ENCODE peak calls at places on chromosomes 7 and 10, in five cellular contexts. One of them, this sample, is unnamed.

GRCh38 chr10:98748298-98748697 is 301.6 kb upstream of the HPS1 start:
- DNase-seq in kidney: no peak
- DNase-seq in OCI-LY7: peak; percentile 28
- DNase-seq in IMR-90: peak; percentile 38
- DNase-seq in right lobe of liver: no peak
- DNase-seq in this sample: no peak

GRCh38 chr10:35306852-35307251 is 29.5 kb upstream of the CCNY start:
- DNase-seq in kidney: peak; percentile 80
- DNase-seq in OCI-LY7: no peak
- DNase-seq in IMR-90: peak; percentile 50
- DNase-seq in right lobe of liver: no peak
- DNase-seq in this sample: no peak

GRCh38 chr7:2759736-2760097 is 71.7 kb downstream of the AMZ1 start:
- DNase-seq in kidney: no peak
- DNase-seq in OCI-LY7: no peak
- DNase-seq in IMR-90: no peak
- DNase-seq in right lobe of liver: no peak
- DNase-seq in this sample: no peak

GRCh38 chr10:118832242-118832651 is 77.5 kb upstream of the CACUL1 start:
- DNase-seq in kidney: no peak
- DNase-seq in OCI-LY7: no peak
- DNase-seq in IMR-90: peak; percentile 13
- DNase-seq in right lobe of liver: peak; percentile 63
- DNase-seq in this sample: no peak

GRCh38 chr10:36003031-36003600 is 361.0 kb upstream of the FZD8 start:
- DNase-seq in kidney: no peak
- DNase-seq in OCI-LY7: no peak
- DNase-seq in IMR-90: no peak
- DNase-seq in right lobe of liver: no peak
- DNase-seq in this sample: no peak

GRCh38 chr10:96493871-96494525 is 19.7 kb downstream of the TLL2 start:
- DNase-seq in kidney: no peak
- DNase-seq in OCI-LY7: no peak
- DNase-seq in IMR-90: no peak
- DNase-seq in right lobe of liver: no peak
- DNase-seq in this sample: no peak

GRCh38 chr7:91327341-91327740 is 63.1 kb downstream of the FZD1 start:
- DNase-seq in kidney: no peak
- DNase-seq in OCI-LY7: no peak
- DNase-seq in IMR-90: no peak
- DNase-seq in right lobe of liver: no peak
- DNase-seq in this sample: no peak

GRCh38 chr7:30556854-30557644 is 37.6 kb upstream of the GARS1 start:
- DNase-seq in kidney: no peak
- DNase-seq in OCI-LY7: no peak
- DNase-seq in IMR-90: peak; percentile 25
- DNase-seq in right lobe of liver: no peak
- DNase-seq in this sample: no peak

GRCh38 chr10:110260746-110261477 is 43.8 kb downstream of the SMNDC1 start:
- DNase-seq in kidney: no peak
- DNase-seq in OCI-LY7: no peak
- DNase-seq in IMR-90: peak; percentile 60
- DNase-seq in right lobe of liver: no peak
- DNase-seq in this sample: no peak

GRCh38 chr7:141915565-141915964 is 634 bp upstream of the OR9A4 start:
- DNase-seq in kidney: no peak
- DNase-seq in OCI-LY7: no peak
- DNase-seq in IMR-90: no peak
- DNase-seq in right lobe of liver: no peak
- DNase-seq in this sample: no peak

GRCh38 chr10:90947025-90947960 is 26.4 kb upstream of the ANKRD1 start:
- DNase-seq in kidney: no peak
- DNase-seq in OCI-LY7: no peak
- DNase-seq in IMR-90: peak; percentile 46
- DNase-seq in right lobe of liver: no peak
- DNase-seq in this sample: no peak

GRCh38 chr10:61140765-61141392 is 196.9 kb upstream of the RHOBTB1 start:
- DNase-seq in kidney: no peak
- DNase-seq in OCI-LY7: peak; percentile 41
- DNase-seq in IMR-90: peak; percentile 77
- DNase-seq in right lobe of liver: no peak
- DNase-seq in this sample: no peak

GRCh38 chr7:24442170-24442777 is 131.0 kb upstream of the PALS2 start:
- DNase-seq in kidney: no peak
- DNase-seq in OCI-LY7: no peak
- DNase-seq in IMR-90: no peak
- DNase-seq in right lobe of liver: no peak
- DNase-seq in this sample: no peak

GRCh38 chr10:125037145-125037544 is 95.2 kb downstream of the ZRANB1 start:
- DNase-seq in kidney: peak; percentile 64
- DNase-seq in OCI-LY7: no peak
- DNase-seq in IMR-90: peak; percentile 80
- DNase-seq in right lobe of liver: no peak
- DNase-seq in this sample: no peak

GRCh38 chr7:135645296-135645904 is 16.9 kb upstream of the STMP1 start:
- DNase-seq in kidney: no peak
- DNase-seq in OCI-LY7: peak; percentile 66
- DNase-seq in IMR-90: peak; percentile 64
- DNase-seq in right lobe of liver: no peak
- DNase-seq in this sample: no peak

GRCh38 chr7:10889266-10889898 is 84.3 kb upstream of the PHF14 start:
- DNase-seq in kidney: no peak
- DNase-seq in OCI-LY7: peak; percentile 69
- DNase-seq in IMR-90: peak; percentile 51
- DNase-seq in right lobe of liver: no peak
- DNase-seq in this sample: no peak

GRCh38 chr10:91883549-91884542 is 25.4 kb downstream of the FGFBP3 start:
- DNase-seq in kidney: no peak
- DNase-seq in OCI-LY7: no peak
- DNase-seq in IMR-90: peak; percentile 41
- DNase-seq in right lobe of liver: no peak
- DNase-seq in this sample: no peak

GRCh38 chr10:89759531-89759930 is 58.1 kb downstream of the KIF20B start:
- DNase-seq in kidney: no peak
- DNase-seq in OCI-LY7: no peak
- DNase-seq in IMR-90: no peak
- DNase-seq in right lobe of liver: no peak
- DNase-seq in this sample: no peak

GRCh38 chr10:12606461-12606860 is 257.1 kb downstream of the CAMK1D start:
- DNase-seq in kidney: no peak
- DNase-seq in OCI-LY7: no peak
- DNase-seq in IMR-90: no peak
- DNase-seq in right lobe of liver: no peak
- DNase-seq in this sample: no peak

GRCh38 chr10:33133557-33133956 is 175.5 kb upstream of the ITGB1 start:
- DNase-seq in kidney: no peak
- DNase-seq in OCI-LY7: no peak
- DNase-seq in IMR-90: no peak
- DNase-seq in right lobe of liver: no peak
- DNase-seq in this sample: no peak

GRCh38 chr7:100570954-100571828 is 2.5 kb downstream of the SAP25 start:
- DNase-seq in kidney: no peak
- DNase-seq in OCI-LY7: no peak
- DNase-seq in IMR-90: no peak
- DNase-seq in right lobe of liver: no peak
- DNase-seq in this sample: no peak

GRCh38 chr7:44052771-44053365 is 8.4 kb downstream of the DBNL start:
- DNase-seq in kidney: peak; percentile 59
- DNase-seq in OCI-LY7: no peak
- DNase-seq in IMR-90: no peak
- DNase-seq in right lobe of liver: peak; percentile 40
- DNase-seq in this sample: no peak

GRCh38 chr10:103470755-103471653 is 8.0 kb downstream of the CALHM3 start:
- DNase-seq in kidney: no peak
- DNase-seq in OCI-LY7: peak; percentile 90
- DNase-seq in IMR-90: no peak
- DNase-seq in right lobe of liver: no peak
- DNase-seq in this sample: peak; percentile 40

GRCh38 chr7:93725954-93726353 is 151.4 kb upstream of the CALCR start:
- DNase-seq in kidney: no peak
- DNase-seq in OCI-LY7: no peak
- DNase-seq in IMR-90: no peak
- DNase-seq in right lobe of liver: no peak
- DNase-seq in this sample: no peak

GRCh38 chr10:44628921-44629320 is 244.0 kb upstream of the CXCL12 start:
- DNase-seq in kidney: no peak
- DNase-seq in OCI-LY7: no peak
- DNase-seq in IMR-90: peak; percentile 86
- DNase-seq in right lobe of liver: no peak
- DNase-seq in this sample: no peak

GRCh38 chr7:121330053-121330833 is 1.4 kb downstream of the WNT16 start:
- DNase-seq in kidney: no peak
- DNase-seq in OCI-LY7: no peak
- DNase-seq in IMR-90: no peak
- DNase-seq in right lobe of liver: no peak
- DNase-seq in this sample: no peak

GRCh38 chr10:24849051-24849450 is 103.4 kb downstream of the PRTFDC1 start:
- DNase-seq in kidney: no peak
- DNase-seq in OCI-LY7: no peak
- DNase-seq in IMR-90: no peak
- DNase-seq in right lobe of liver: no peak
- DNase-seq in this sample: no peak

GRCh38 chr7:37578350-37578749 is 105.2 kb upstream of the GPR141 start:
- DNase-seq in kidney: no peak
- DNase-seq in OCI-LY7: no peak
- DNase-seq in IMR-90: no peak
- DNase-seq in right lobe of liver: no peak
- DNase-seq in this sample: no peak

GRCh38 chr7:35617076-35617475 is 77.9 kb downstream of the HERPUD2 start:
- DNase-seq in kidney: no peak
- DNase-seq in OCI-LY7: no peak
- DNase-seq in IMR-90: peak; percentile 56
- DNase-seq in right lobe of liver: no peak
- DNase-seq in this sample: no peak

GRCh38 chr10:73209705-73210104 is 37.4 kb downstream of the DNAJC9 start:
- DNase-seq in kidney: no peak
- DNase-seq in OCI-LY7: no peak
- DNase-seq in IMR-90: peak; percentile 70
- DNase-seq in right lobe of liver: no peak
- DNase-seq in this sample: no peak

GRCh38 chr7:63073736-63074135 is 924.9 kb upstream of the ZNF722 start:
- DNase-seq in kidney: no peak
- DNase-seq in OCI-LY7: no peak
- DNase-seq in IMR-90: no peak
- DNase-seq in right lobe of liver: no peak
- DNase-seq in this sample: no peak
- H3K9me3 ChIP-seq in kidney: peaks cover 3% of the 10 kb centered on the region
- H3K9me3 ChIP-seq in OCI-LY7: no peaks in the 10 kb centered on the region
- H3K9me3 ChIP-seq in IMR-90: peaks cover 42% of the 10 kb centered on the region
- H3K9me3 ChIP-seq in right lobe of liver: no peaks in the 10 kb centered on the region
- H3K9me3 ChIP-seq in this sample: no peaks in the 10 kb centered on the region

DNA sequence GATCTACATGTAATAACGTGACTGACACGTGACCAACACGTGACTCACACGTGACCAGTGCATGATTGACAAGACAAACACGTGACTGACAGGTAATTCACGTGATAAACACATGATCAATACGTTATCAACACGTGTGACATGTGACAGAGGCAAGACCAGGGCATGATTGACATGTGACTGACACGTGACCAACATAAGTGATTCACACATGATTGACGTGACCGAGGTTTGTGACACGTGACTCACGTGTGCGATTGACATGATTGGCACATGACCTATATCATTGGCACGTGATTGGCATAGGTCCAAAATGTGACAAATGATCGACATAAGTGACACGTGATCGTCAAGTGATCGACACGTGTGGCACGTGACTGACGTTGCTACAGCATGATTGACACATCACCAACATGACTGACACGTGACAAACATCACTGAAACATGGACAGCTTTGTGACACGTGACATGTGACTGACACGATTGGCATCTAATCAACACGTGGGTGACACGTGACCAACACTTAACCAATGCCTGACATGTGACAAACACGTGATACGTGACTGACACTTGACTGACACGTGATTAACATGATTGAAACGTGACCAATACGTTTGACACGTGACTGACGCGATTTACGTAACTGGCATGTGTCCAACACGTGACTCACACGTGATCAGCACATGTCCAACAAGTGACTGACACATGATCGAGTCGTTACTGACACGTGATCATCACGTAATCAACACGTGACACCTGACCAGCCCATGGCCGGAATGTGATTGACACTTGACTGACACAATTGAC is 22.9 kb downstream of the CRPPA start:
- DNase-seq in kidney: no peak
- DNase-seq in OCI-LY7: no peak
- DNase-seq in IMR-90: peak; percentile 5
- DNase-seq in right lobe of liver: peak; percentile 38
- DNase-seq in this sample: no peak
- H3K9me3 ChIP-seq in kidney: peaks cover 18% of the 10 kb centered on the region
- H3K9me3 ChIP-seq in OCI-LY7: peaks cover 46% of the 10 kb centered on the region
- H3K9me3 ChIP-seq in IMR-90: peaks cover 22% of the 10 kb centered on the region
- H3K9me3 ChIP-seq in right lobe of liver: no peaks in the 10 kb centered on the region
- H3K9me3 ChIP-seq in this sample: no peaks in the 10 kb centered on the region

DNA sequence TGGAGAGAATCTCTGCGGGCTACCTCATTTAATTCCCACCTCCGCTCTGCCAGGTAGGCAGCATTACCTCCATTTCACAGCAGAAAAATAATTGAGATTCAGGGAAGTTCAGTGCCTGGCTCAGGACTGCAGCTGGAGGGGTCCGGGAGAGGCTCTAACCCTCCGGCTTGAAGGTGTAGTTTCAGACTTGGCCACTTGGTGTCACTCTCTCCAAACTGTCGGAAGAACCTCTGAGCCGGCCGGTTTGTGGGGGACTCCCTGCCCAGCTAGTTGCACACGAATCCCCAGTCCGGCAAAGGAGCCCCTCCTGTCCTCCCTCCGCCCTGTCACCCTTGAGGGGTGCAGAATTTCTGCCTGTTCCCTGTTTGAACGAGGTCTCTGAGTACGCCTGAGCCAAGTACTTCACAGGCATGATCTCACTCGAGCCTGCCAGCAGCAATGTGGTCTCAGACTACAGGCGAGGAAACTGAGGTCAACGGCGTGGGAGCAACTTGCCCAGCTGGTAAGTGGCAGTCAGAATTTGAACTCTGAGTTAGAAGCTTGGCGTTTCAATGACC is 144.7 kb upstream of the ZNF716 start:
- DNase-seq in kidney: no peak
- DNase-seq in OCI-LY7: peak; percentile 1
- DNase-seq in IMR-90: no peak
- DNase-seq in right lobe of liver: no peak
- DNase-seq in this sample: no peak
- H3K9me3 ChIP-seq in kidney: no peaks in the 10 kb centered on the region
- H3K9me3 ChIP-seq in OCI-LY7: no peaks in the 10 kb centered on the region
- H3K9me3 ChIP-seq in IMR-90: peaks cover 16% of the 10 kb centered on the region
- H3K9me3 ChIP-seq in right lobe of liver: no peaks in the 10 kb centered on the region
- H3K9me3 ChIP-seq in this sample: no peaks in the 10 kb centered on the region

GRCh38 chr10:108064856-108065255 is 900.4 kb upstream of the SORCS1 start:
- DNase-seq in kidney: no peak
- DNase-seq in OCI-LY7: no peak
- DNase-seq in IMR-90: no peak
- DNase-seq in right lobe of liver: no peak
- DNase-seq in this sample: no peak

GRCh38 chr10:108072466-108072865 is 908.0 kb upstream of the SORCS1 start:
- DNase-seq in kidney: no peak
- DNase-seq in OCI-LY7: no peak
- DNase-seq in IMR-90: no peak
- DNase-seq in right lobe of liver: no peak
- DNase-seq in this sample: no peak

GRCh38 chr10:108070789-108071188 is 906.3 kb upstream of the SORCS1 start:
- DNase-seq in kidney: no peak
- DNase-seq in OCI-LY7: no peak
- DNase-seq in IMR-90: no peak
- DNase-seq in right lobe of liver: no peak
- DNase-seq in this sample: no peak

GRCh38 chr10:108069096-108069495 is 904.6 kb upstream of the SORCS1 start:
- DNase-seq in kidney: no peak
- DNase-seq in OCI-LY7: no peak
- DNase-seq in IMR-90: no peak
- DNase-seq in right lobe of liver: no peak
- DNase-seq in this sample: no peak
- H3K9me3 ChIP-seq in kidney: no peaks in the 10 kb centered on the region
- H3K9me3 ChIP-seq in OCI-LY7: no peaks in the 10 kb centered on the region
- H3K9me3 ChIP-seq in IMR-90: no peaks in the 10 kb centered on the region
- H3K9me3 ChIP-seq in right lobe of liver: no peaks in the 10 kb centered on the region
- H3K9me3 ChIP-seq in this sample: no peaks in the 10 kb centered on the region